ENCODE peak calls at places on chromosomes 16 and 17, in five cellular contexts. W is pancreas, E is Peyer's patch, N is A549, F is Panc1. M is an unnamed sample.

GRCh38 chr17:72514888-72515287 is 394.1 kb downstream of the SOX9 start:
- DNase-seq in N (no peak), E (no peak), F (no peak), W (no peak), M (no peak)

GRCh38 chr16:58414938-58415451 is 22.7 kb downstream of the GINS3 start:
- DNase-seq in W (no peak), E (no peak), F (no peak), N (no peak), M (no peak)

GRCh38 chr17:27996157-27997043 is 46.1 kb upstream of the NLK start:
- DNase-seq in E (no peak), F (no peak), N (no peak), W (no peak), M (no peak)

GRCh38 chr16:11052080-11052808 is 107.9 kb downstream of the CLEC16A start:
- DNase-seq in E (no peak), W (no peak), F (no peak), N (no peak), M (no peak)

GRCh38 chr16:49986351-49987124 is 38.5 kb upstream of the CNEP1R1 start:
- DNase-seq in F (no peak), N (no peak), E (no peak), W (no peak), M (no peak)

GRCh38 chr17:77191266-77191665 is 50.5 kb downstream of the SEC14L1 start:
- DNase-seq in N (no peak), F (no peak), E (no peak), W (no peak), M (no peak)

GRCh38 chr17:72812823-72813222 is 279.7 kb downstream of the SLC39A11 start:
- DNase-seq in W (no peak), N (no peak), F (no peak), E (no peak), M (no peak)

GRCh38 chr17:82664701-82665182 is 16.5 kb upstream of the WDR45B start:
- DNase-seq in N (no peak), W (no peak), E (no peak), F (no peak), M (no peak)

GRCh38 chr17:61144137-61144536 is 255.5 kb upstream of the TBX2 start:
- DNase-seq in F (no peak), N (no peak), W (no peak), E (no peak), M (no peak)

GRCh38 chr17:83083368-83084201 is 4.2 kb downstream of the METRNL start:
- DNase-seq in E (no peak), F (no peak), W (no peak), N (peak; percentile 38), M (peak; percentile 43)

GRCh38 chr17:61581611-61582349 is 9.2 kb downstream of the NACA2 start:
- DNase-seq in W (no peak), F (no peak), N (no peak), E (no peak), M (no peak)

GRCh38 chr16:49324703-49325102 is 43.1 kb upstream of the CBLN1 start:
- DNase-seq in W (no peak), E (no peak), N (no peak), F (no peak), M (no peak)

GRCh38 chr16:47213761-47214440 is 70.2 kb upstream of the NETO2 start:
- DNase-seq in N (no peak), E (no peak), W (no peak), F (no peak), M (no peak)

GRCh38 chr16:10390867-10391266 is 5.0 kb downstream of the ATF7IP2 start:
- DNase-seq in E (no peak), F (no peak), W (no peak), N (no peak), M (no peak)

GRCh38 chr16:11603331-11603750 is 16.6 kb upstream of the LITAF start:
- DNase-seq in E (peak; percentile 34), W (no peak), F (no peak), N (no peak), M (no peak)

GRCh38 chr17:57541472-57542394 is 203.4 kb downstream of the CCDC182 start:
- DNase-seq in E (peak; percentile 59), W (no peak), N (peak; percentile 97), F (no peak), M (no peak)

GRCh38 chr17:21119945-21120249 is 6.9 kb upstream of the DHRS7B start:
- DNase-seq in F (no peak), W (no peak), N (no peak), E (no peak), M (no peak)

GRCh38 chr16:85514601-85515318 is 98.4 kb upstream of the GSE1 start:
- DNase-seq in F (peak; percentile 28), N (peak; percentile 95), W (peak; percentile 87), E (no peak), M (peak; percentile 51)

GRCh38 chr16:75198135-75198600 is 8.8 kb downstream of the CTRB2 start:
- DNase-seq in N (no peak), W (peak; percentile 66), F (no peak), E (no peak), M (no peak)

GRCh38 chr17:77266891-77267341 is 126.1 kb downstream of the SEC14L1 start:
- DNase-seq in N (no peak), F (no peak), W (no peak), E (no peak), M (no peak)

GRCh38 chr17:27630607-27631408 is at the start of gene LGALS9:
- DNase-seq in W (no peak), E (peak; percentile 76), F (no peak), N (no peak), M (no peak)

GRCh38 chr17:8326591-8327583 is 12.8 kb upstream of the ODF4 start:
- DNase-seq in N (no peak), W (peak; percentile 30), F (no peak), E (no peak), M (no peak)

GRCh38 chr17:61139219-61139618 is 260.4 kb upstream of the TBX2 start:
- DNase-seq in W (no peak), N (no peak), F (no peak), E (no peak), M (no peak)

GRCh38 chr16:74748042-74748709 is 26.4 kb downstream of the FA2H start:
- DNase-seq in F (no peak), E (peak; percentile 40), W (no peak), N (no peak), M (no peak)

GRCh38 chr17:10266477-10266876 is 68.1 kb upstream of the GAS7 start:
- DNase-seq in N (no peak), W (no peak), F (no peak), E (no peak), M (no peak)

GRCh38 chr16:27819356-27819755 is 244.2 kb downstream of the GSG1L start:
- DNase-seq in N (no peak), W (no peak), F (no peak), E (peak; percentile 34), M (no peak)

GRCh38 chr17:74274060-74274702 is at the start of gene DNAI2:
- DNase-seq in E (no peak), N (no peak), F (no peak), W (no peak), M (no peak)

GRCh38 chr17:3796110-3796821 is 4.7 kb downstream of the ITGAE start:
- DNase-seq in W (no peak), E (peak; percentile 55), F (no peak), N (no peak), M (no peak)

GRCh38 chr16:67666032-67666537 is 465 bp downstream of the ENKD1 start:
- DNase-seq in F (no peak), N (no peak), W (peak; percentile 72), E (no peak), M (no peak)

GRCh38 chr16:57299719-57300386 is 15.4 kb upstream of the PLLP start:
- DNase-seq in F (peak; percentile 92), N (peak; percentile 97), W (peak; percentile 91), E (peak; percentile 80), M (peak; percentile 83)
- TF ChIP-seq CTCF in F (no peak), N (no peak), W (peak; percentile 8), E (peak; percentile 32), M (peak; percentile 24)

GRCh38 chr17:55436224-55437164 is 14.9 kb upstream of the MMD start:
- DNase-seq in F (no peak), E (no peak), W (no peak), N (no peak), M (no peak)
- H3K4me3 ChIP-seq in F (no peak overlapping the region), E (no peak overlapping the region), W (no peak overlapping the region), N (no peak overlapping the region), M (no peak overlapping the region)

DNA sequence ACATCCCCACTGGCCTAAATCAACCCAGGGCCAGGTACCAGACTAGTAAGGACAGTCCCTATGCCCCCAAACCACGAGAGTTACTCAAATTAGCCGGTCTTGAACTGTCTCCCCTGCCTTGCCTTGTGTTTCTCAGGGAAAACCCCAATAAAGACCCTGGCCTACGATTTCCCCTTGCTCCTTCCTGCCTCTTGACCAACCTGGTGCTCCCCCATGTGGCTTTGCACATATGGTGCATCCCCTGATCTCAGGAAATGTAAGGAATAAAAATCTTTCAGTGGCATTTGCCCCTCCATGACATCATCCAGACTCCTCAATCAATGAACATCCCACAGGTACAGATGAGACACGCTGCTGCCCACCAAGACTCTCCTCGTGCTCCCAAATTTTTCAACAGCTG is 87.9 kb downstream of the ZNF18 start:
- DNase-seq in N (no peak), F (no peak), W (no peak), E (no peak), M (no peak)
- TF ChIP-seq CTCF in N (no peak), F (peak; percentile 13), W (no peak), E (no peak), M (peak; percentile 22)

DNA sequence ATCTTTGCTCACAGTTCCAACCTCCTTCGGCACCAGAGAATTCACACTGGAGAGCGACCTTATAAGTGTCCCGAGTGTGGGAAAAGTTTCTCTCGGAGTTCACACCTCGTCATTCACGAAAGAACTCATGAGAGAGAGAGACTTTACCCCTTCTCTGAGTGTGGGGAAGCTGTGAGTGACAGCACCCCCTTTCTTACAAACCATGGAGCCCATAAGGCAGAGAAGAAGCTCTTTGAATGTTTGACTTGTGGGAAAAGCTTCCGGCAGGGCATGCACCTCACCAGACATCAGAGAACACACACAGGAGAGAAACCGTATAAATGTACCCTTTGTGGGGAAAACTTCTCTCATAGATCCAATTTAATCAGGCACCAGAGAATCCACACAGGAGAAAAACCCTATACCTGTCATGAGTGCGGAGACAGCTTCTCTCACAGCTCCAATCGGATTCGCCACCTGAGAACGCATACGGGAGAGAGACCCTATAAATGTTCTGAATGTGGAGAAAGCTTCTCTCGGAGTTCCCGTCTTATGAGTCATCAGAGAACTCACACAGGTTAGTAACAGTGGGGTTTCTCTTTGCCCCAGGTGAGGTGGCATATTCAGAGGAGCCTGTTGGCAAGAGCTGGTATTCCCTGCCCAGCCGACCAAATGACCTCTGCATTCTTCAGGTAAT is 6.8 kb downstream of the ZNF263 start:
- DNase-seq in F (no peak), N (no peak), E (no peak), W (no peak), M (no peak)
- H3K4me3 ChIP-seq in F (no peak overlapping the region), N (no peak overlapping the region), E (no peak overlapping the region), W (no peak overlapping the region), M (no peak overlapping the region)

DNA sequence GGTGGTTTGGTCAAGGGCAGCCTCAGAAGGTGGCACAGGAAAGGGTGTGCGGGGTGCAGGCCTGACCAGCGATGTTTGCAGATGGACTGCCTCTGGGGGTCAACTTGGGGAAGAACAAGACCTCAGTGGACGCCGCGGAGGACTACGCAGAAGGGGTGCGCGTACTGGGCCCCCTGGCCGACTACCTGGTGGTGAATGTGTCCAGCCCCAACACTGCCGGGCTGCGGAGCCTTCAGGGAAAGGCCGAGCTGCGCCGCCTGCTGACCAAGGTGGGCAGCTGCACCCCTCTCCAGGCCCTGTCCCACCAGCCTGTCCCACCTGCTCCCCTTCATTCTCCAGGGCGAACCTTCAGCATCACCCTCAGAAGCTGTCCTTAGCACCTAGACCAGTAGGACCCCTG is 12.5 kb downstream of the DHODH start:
- DNase-seq in E (no peak), W (no peak), F (no peak), N (no peak), M (no peak)
- TF ChIP-seq CTCF in E (no peak), W (no peak), F (no peak), N (no peak), M (no peak)

GRCh38 chr17:7019839-7020519 is 2.9 kb upstream of the BCL6B start:
- DNase-seq in W (peak; percentile 68), N (peak; percentile 94), E (peak; percentile 56), F (no peak), M (no peak)
- H3K4me3 ChIP-seq in W (peak overlapping the region; percentile 25), N (peak overlapping the region; percentile 43), E (peak overlapping the region; percentile 15), F (peak overlapping the region; percentile 37), M (peak overlapping the region; percentile 60)

M was measured in epithelial cell of proximal tubule.